ENCODE peak calls at places on chromosome 21, in ten cellular contexts. A, E, P, T, U, V, N, K, S and B are unnamed samples.

GRCh38 chr21:39441502-39442475 is 3.8 kb downstream of the LCA5L start:
- DNase-seq in U (peak), V (peak), N (peak), A (peak), P (peak), E (no peak), S (peak), K (peak), T (no peak), B (peak)

GRCh38 chr21:38268859-38269566 is 12.2 kb downstream of the KCNJ15 start:
- DNase-seq in A (no peak), N (no peak), U (no peak), E (no peak), T (no peak), K (no peak), P (no peak), S (no peak), V (no peak), B (no peak)

GRCh38 chr21:33657124-33657842 is 15.0 kb downstream of the ITSN1 start:
- DNase-seq in S (no peak), V (no peak), P (no peak), K (no peak), U (no peak), N (no peak), T (no peak), E (no peak), A (peak), B (no peak)

GRCh38 chr21:23578027-23578426 is 2029.3 kb downstream of the MRPL39 start:
- DNase-seq in A (no peak), T (no peak), K (no peak), N (no peak), E (no peak), P (no peak), S (no peak), V (no peak), U (no peak), B (peak)

GRCh38 chr21:45818904-45819285 is 162.7 kb upstream of the COL6A1 start:
- DNase-seq in V (no peak), E (no peak), T (no peak), K (peak), A (no peak), U (peak), P (no peak), N (peak), S (no peak), B (no peak)

GRCh38 chr21:34008618-34009017 is 64.8 kb upstream of the MRPS6 start:
- DNase-seq in V (no peak), N (no peak), K (peak), S (no peak), T (no peak), A (no peak), P (no peak), E (no peak), U (no peak), B (no peak)

GRCh38 chr21:43782741-43783700 is 6.4 kb upstream of the RRP1 start:
- DNase-seq in E (no peak), S (no peak), T (no peak), U (no peak), P (no peak), K (no peak), A (no peak), N (no peak), V (peak), B (no peak)

GRCh38 chr21:44854664-44855446 is 18.6 kb downstream of the PTTG1IP start:
- DNase-seq in E (no peak), A (no peak), U (no peak), V (no peak), K (no peak), N (no peak), S (no peak), P (no peak), T (no peak), B (no peak)

GRCh38 chr21:25362375-25363267 is 244.7 kb downstream of the MRPL39 start:
- DNase-seq in A (no peak), K (no peak), T (no peak), E (no peak), S (no peak), V (no peak), N (no peak), P (no peak), U (no peak), B (no peak)

GRCh38 chr21:28769683-28770082 is 223.0 kb downstream of the LTN1 start:
- DNase-seq in K (peak), T (no peak), E (no peak), V (no peak), P (no peak), U (no peak), A (no peak), N (no peak), S (no peak), B (no peak)

GRCh38 chr21:27371688-27372331 is 404.9 kb upstream of the ADAMTS5 start:
- DNase-seq in P (no peak), U (no peak), S (no peak), V (no peak), E (no peak), T (no peak), K (peak), N (no peak), A (no peak), B (no peak)

GRCh38 chr21:26972131-26972707 is 5.3 kb upstream of the ADAMTS5 start:
- DNase-seq in E (no peak), S (no peak), K (no peak), V (no peak), A (no peak), N (no peak), P (no peak), U (no peak), T (no peak), B (no peak)

GRCh38 chr21:28419110-28419509 is 573.6 kb downstream of the LTN1 start:
- DNase-seq in E (no peak), T (no peak), V (no peak), K (no peak), P (no peak), A (no peak), S (no peak), N (no peak), U (no peak), B (no peak)

GRCh38 chr21:42454221-42454570 is 41.8 kb downstream of the RSPH1 start:
- DNase-seq in E (no peak), V (no peak), P (no peak), K (no peak), T (no peak), S (no peak), N (no peak), U (no peak), A (no peak), B (no peak)

GRCh38 chr21:44942566-44942965 is 2.7 kb downstream of the SLX9 start:
- DNase-seq in E (no peak), K (no peak), S (no peak), P (no peak), U (no peak), T (no peak), V (no peak), A (peak), N (no peak), B (no peak)

GRCh38 chr21:38990424-38990794 is 184.7 kb downstream of the ETS2 start:
- DNase-seq in E (no peak), V (no peak), K (no peak), U (peak), P (no peak), T (no peak), S (no peak), A (peak), N (no peak), B (peak)

GRCh38 chr21:23452384-23453083 is 2154.7 kb downstream of the MRPL39 start:
- DNase-seq in K (no peak), E (no peak), S (no peak), V (peak), N (no peak), A (no peak), U (peak), P (peak), T (no peak), B (no peak)

GRCh38 chr21:41369915-41370839 is 8.3 kb downstream of the MX2 start:
- DNase-seq in E (no peak), P (no peak), K (no peak), A (peak), U (no peak), V (no peak), N (peak), T (no peak), S (no peak), B (no peak)